ENCODE peak calls at places on chromosome 1, in six cellular contexts. B is cardiac fibroblast, O is BE2C, C is ascending aorta, F is K562, T is mammary epithelial cell. K is an unnamed sample.

GRCh38 chr1:15407579-15407978 is 2.1 kb upstream of the EFHD2 start:
- DNase-seq in B (no peak), O (no peak), C (no peak), F (no peak), T (no peak), K (no peak)

GRCh38 chr1:172109357-172109756 is 268.1 kb downstream of the DNM3 start:
- DNase-seq in B (peak), O (peak), C (no peak), F (no peak), T (no peak), K (peak)

GRCh38 chr1:161531986-161532875 is 7.9 kb downstream of the HSPA6 start:
- DNase-seq in B (no peak), O (no peak), C (no peak), F (peak), T (no peak), K (no peak)

GRCh38 chr1:2237773-2238172 is 9.7 kb downstream of the SKI start:
- DNase-seq in B (no peak), O (no peak), C (no peak), F (peak), T (no peak), K (no peak)

GRCh38 chr1:170593173-170593572 is 61.2 kb downstream of the GORAB start:
- DNase-seq in B (no peak), O (no peak), C (no peak), F (no peak), T (no peak), K (peak)

GRCh38 chr1:224333309-224333926 is 3.4 kb upstream of the NVL start:
- DNase-seq in B (peak), O (peak), C (no peak), F (peak), T (peak), K (peak)

GRCh38 chr1:207999274-207999915 is 88.5 kb upstream of the CD34 start:
- DNase-seq in B (no peak), O (no peak), C (no peak), F (no peak), T (no peak), K (no peak)

GRCh38 chr1:40039757-40040510 is 595 bp upstream of the CAP1 start:
- DNase-seq in B (peak), O (peak), C (peak), F (peak), T (peak), K (peak)

GRCh38 chr1:205925730-205926129 is 17.5 kb downstream of the SLC26A9 start:
- DNase-seq in B (peak), O (no peak), C (no peak), F (no peak), T (peak), K (peak)

GRCh38 chr1:209768354-209768774 is 12.5 kb downstream of the TRAF3IP3 start:
- DNase-seq in B (no peak), O (no peak), C (no peak), F (no peak), T (peak), K (no peak)

GRCh38 chr1:29708381-29708780 is 472.1 kb downstream of the PTPRU start:
- DNase-seq in B (no peak), O (peak), C (no peak), F (no peak), T (no peak), K (peak)

GRCh38 chr1:197180252-197180878 is 33.9 kb upstream of the ASPM start:
- DNase-seq in B (peak), O (no peak), C (no peak), F (peak), T (peak), K (peak)

GRCh38 chr1:77412069-77412793 is 130.4 kb downstream of the AK5 start:
- DNase-seq in B (peak), O (no peak), C (no peak), F (no peak), T (peak), K (peak)

GRCh38 chr1:77413541-77414335 is 131.9 kb downstream of the AK5 start:
- DNase-seq in B (no peak), O (no peak), C (no peak), F (no peak), T (no peak), K (no peak)

GRCh38 chr1:77415585-77415984 is 133.8 kb downstream of the AK5 start:
- DNase-seq in B (no peak), O (no peak), C (no peak), F (no peak), T (no peak), K (no peak)

GRCh38 chr1:77412794-77413530 is 131.1 kb downstream of the AK5 start:
- DNase-seq in B (no peak), O (no peak), C (no peak), F (no peak), T (no peak), K (no peak)

DNA sequence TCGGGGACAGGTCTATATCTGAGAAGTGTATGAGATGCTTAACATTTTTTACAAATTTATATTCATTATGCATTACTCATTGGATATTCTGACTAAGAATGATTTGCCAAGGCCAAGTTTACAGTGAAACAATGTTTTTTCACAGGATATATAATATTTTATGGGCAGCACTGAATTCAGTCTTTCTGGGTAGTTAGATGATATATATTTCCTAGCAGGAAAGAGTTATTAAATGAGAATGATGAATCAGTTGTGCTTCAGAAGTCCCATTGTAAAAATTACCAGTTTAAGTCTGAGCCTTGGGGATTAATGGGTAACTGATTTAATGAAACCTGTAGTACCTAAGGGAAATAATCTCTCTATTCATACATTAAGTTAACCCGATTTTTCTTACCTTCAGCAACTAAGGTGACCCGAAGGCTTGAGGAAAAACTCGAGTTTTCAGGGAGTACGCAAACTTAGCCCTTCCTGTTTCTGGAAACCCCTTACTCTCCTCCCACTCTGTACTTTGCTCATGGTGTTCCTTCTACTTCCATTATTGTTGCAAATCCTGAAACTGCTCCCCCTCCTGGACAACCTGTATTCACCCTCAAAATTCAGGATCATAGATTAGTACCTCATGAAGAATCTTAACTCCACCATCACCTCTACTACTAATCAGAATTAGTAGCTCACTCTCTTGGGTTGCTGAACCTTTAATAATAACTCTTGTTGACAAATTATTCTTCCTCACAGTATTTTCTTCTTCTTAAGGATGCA is 135.1 kb downstream of the AK5 start:
- DNase-seq in B (no peak), O (peak), C (no peak), F (peak), T (no peak), K (no peak)
- TF ChIP-seq CTCF in B (peak), O (peak), C (no peak), F (peak), T (peak), K (peak)

DNA sequence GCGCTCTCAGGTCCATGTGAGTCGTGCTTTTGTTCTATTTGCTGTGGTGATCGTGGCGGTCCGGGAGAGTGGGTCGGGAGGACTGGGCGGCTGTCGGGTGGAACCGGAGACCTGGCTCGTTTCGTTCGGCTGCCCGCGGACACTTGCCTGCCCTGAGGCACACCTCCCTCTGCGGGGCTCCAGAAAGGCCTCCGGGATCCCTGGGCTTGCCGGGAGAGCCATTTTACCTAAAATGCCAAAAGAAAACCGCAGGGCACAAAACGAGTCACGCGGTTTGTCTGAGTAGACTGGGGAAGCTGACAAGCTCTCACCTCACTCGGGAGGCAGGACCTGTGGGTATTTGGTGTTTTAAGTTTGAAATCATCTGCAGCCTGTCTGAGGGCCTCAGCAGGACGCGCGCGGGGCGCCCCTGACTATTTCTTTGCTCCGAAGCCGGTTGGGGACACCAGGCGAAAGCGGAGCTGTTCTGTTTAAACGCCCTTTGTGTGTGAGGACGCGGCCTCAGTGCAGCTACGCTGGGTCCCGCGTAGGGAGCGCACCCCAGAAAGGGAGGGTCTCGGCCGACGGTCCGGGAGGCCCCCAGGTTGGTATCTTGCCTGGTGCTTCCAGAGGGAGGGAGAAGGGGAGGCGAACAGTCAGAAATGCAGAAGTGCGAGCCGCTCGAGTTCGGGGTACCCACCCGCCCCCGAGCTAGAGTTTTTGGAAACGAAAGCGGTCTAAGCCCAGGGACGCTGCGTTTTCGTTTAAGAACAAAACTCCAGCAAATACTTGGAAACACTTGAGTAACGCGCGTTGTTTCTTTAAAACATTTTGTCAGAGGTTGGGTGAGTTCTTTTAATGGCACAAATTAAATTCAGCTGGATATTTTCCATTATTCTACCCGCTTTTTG is 996 bp downstream of the LHX8 start:
- DNase-seq in B (peak), O (no peak), C (no peak), F (no peak), T (no peak), K (peak)
- H3K4me3 ChIP-seq in B (no peak), O (no peak), C (peak), F (no peak), T (peak), K (peak)

DNA sequence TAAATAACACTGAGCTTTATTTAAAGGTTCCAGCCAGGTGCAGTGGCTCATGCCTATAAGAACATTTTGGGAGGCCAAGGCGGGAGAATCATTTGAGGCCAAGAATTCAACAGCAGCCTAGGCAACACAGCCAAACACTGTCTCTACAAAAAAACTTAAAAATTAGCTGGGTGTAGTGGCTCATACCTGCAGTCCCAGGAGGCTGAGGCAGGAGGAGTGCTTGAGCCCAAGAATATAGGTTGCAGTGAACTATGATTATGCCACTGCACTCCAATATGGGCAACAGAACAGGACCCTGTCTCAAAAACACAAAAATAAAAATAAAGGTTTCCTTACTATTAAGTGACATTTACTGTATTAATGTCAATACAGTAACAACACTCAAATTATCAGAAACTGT is 2.1 kb downstream of the TAF12 start:
- DNase-seq in B (peak), O (no peak), C (no peak), F (peak), T (peak), K (peak)
- TF ChIP-seq CTCF in B (peak), O (peak), C (no peak), F (peak), T (peak), K (peak)

GRCh38 chr1:31580891-31581603 is 4.7 kb downstream of the TINAGL1 start:
- DNase-seq in B (no peak), O (no peak), C (no peak), F (no peak), T (no peak), K (no peak)
- H3K4me3 ChIP-seq in B (no peak), O (no peak), C (peak), F (no peak), T (peak), K (no peak)